ENCODE peak calls at places on chromosomes 2 and 18, in six cellular contexts. One of them, this sample, is unnamed.

GRCh38 chr2:39050109-39050508 is 70.7 kb downstream of the SOS1 start:
- DNase-seq in neural progenitor cell: no peak
- DNase-seq in Peyer's patch: no peak
- DNase-seq in endodermal cell: no peak
- DNase-seq in IMR-90: peak; percentile 48
- DNase-seq in HCT116: no peak
- DNase-seq in this sample: no peak

GRCh38 chr2:10255189-10256030 is 47.3 kb upstream of the HPCAL1 start:
- DNase-seq in Peyer's patch: no peak
- DNase-seq in endodermal cell: peak; percentile 36
- DNase-seq in HCT116: no peak
- DNase-seq in neural progenitor cell: no peak
- DNase-seq in IMR-90: no peak
- DNase-seq in this sample: no peak

GRCh38 chr2:214201892-214202291 is 209.0 kb upstream of the VWC2L start:
- DNase-seq in IMR-90: no peak
- DNase-seq in endodermal cell: no peak
- DNase-seq in HCT116: no peak
- DNase-seq in Peyer's patch: no peak
- DNase-seq in neural progenitor cell: no peak
- DNase-seq in this sample: no peak

GRCh38 chr2:170446078-170446477 is 268.1 kb downstream of the MYO3B start:
- DNase-seq in Peyer's patch: no peak
- DNase-seq in neural progenitor cell: no peak
- DNase-seq in endodermal cell: no peak
- DNase-seq in HCT116: peak; percentile 2
- DNase-seq in IMR-90: no peak
- DNase-seq in this sample: no peak

GRCh38 chr2:126720031-126720368 is 64.0 kb downstream of the GYPC start:
- DNase-seq in endodermal cell: no peak
- DNase-seq in neural progenitor cell: no peak
- DNase-seq in IMR-90: peak; percentile 68
- DNase-seq in Peyer's patch: no peak
- DNase-seq in HCT116: no peak
- DNase-seq in this sample: no peak

GRCh38 chr2:30022444-30023071 is 101.2 kb upstream of the ALK start:
- DNase-seq in HCT116: no peak
- DNase-seq in endodermal cell: no peak
- DNase-seq in neural progenitor cell: no peak
- DNase-seq in Peyer's patch: no peak
- DNase-seq in IMR-90: no peak
- DNase-seq in this sample: no peak

GRCh38 chr2:127225186-127225960 is 5.3 kb upstream of the CYP27C1 start:
- DNase-seq in Peyer's patch: no peak
- DNase-seq in endodermal cell: no peak
- DNase-seq in IMR-90: peak; percentile 72
- DNase-seq in HCT116: no peak
- DNase-seq in neural progenitor cell: no peak
- DNase-seq in this sample: no peak

GRCh38 chr18:28974504-28974903 is 797.6 kb upstream of the CDH2 start:
- DNase-seq in neural progenitor cell: no peak
- DNase-seq in endodermal cell: no peak
- DNase-seq in Peyer's patch: no peak
- DNase-seq in HCT116: no peak
- DNase-seq in IMR-90: peak; percentile 38
- DNase-seq in this sample: no peak

GRCh38 chr2:150491430-150491829 is 4.0 kb upstream of the RND3 start:
- DNase-seq in neural progenitor cell: no peak
- DNase-seq in Peyer's patch: no peak
- DNase-seq in endodermal cell: no peak
- DNase-seq in IMR-90: no peak
- DNase-seq in HCT116: no peak
- DNase-seq in this sample: no peak

GRCh38 chr2:205610437-205610836 is 71.9 kb upstream of the NRP2 start:
- DNase-seq in HCT116: no peak
- DNase-seq in neural progenitor cell: no peak
- DNase-seq in endodermal cell: no peak
- DNase-seq in IMR-90: peak; percentile 65
- DNase-seq in Peyer's patch: no peak
- DNase-seq in this sample: no peak

GRCh38 chr2:29817846-29818680 is 103.3 kb downstream of the ALK start:
- DNase-seq in HCT116: no peak
- DNase-seq in Peyer's patch: no peak
- DNase-seq in neural progenitor cell: no peak
- DNase-seq in IMR-90: no peak
- DNase-seq in endodermal cell: no peak
- DNase-seq in this sample: no peak

GRCh38 chr2:218470454-218470853 is 51.5 kb downstream of the VIL1 start:
- DNase-seq in IMR-90: no peak
- DNase-seq in neural progenitor cell: no peak
- DNase-seq in HCT116: no peak
- DNase-seq in endodermal cell: no peak
- DNase-seq in Peyer's patch: no peak
- DNase-seq in this sample: no peak

GRCh38 chr2:62007555-62007954 is 102.1 kb downstream of the COMMD1 start:
- DNase-seq in IMR-90: no peak
- DNase-seq in neural progenitor cell: no peak
- DNase-seq in HCT116: no peak
- DNase-seq in endodermal cell: no peak
- DNase-seq in Peyer's patch: no peak
- DNase-seq in this sample: no peak

GRCh38 chr2:132522901-132523300 is 106.3 kb downstream of the GPR39 start:
- DNase-seq in endodermal cell: no peak
- DNase-seq in neural progenitor cell: no peak
- DNase-seq in Peyer's patch: no peak
- DNase-seq in IMR-90: no peak
- DNase-seq in HCT116: no peak
- DNase-seq in this sample: no peak

GRCh38 chr18:48679236-48679635 is 140.4 kb downstream of the CTIF start:
- DNase-seq in IMR-90: no peak
- DNase-seq in HCT116: no peak
- DNase-seq in neural progenitor cell: no peak
- DNase-seq in endodermal cell: no peak
- DNase-seq in Peyer's patch: no peak
- DNase-seq in this sample: no peak

GRCh38 chr18:8747440-8747937 is 42.1 kb downstream of the MTCL1 start:
- DNase-seq in endodermal cell: no peak
- DNase-seq in neural progenitor cell: no peak
- DNase-seq in IMR-90: peak; percentile 96
- DNase-seq in Peyer's patch: no peak
- DNase-seq in HCT116: no peak
- DNase-seq in this sample: no peak

GRCh38 chr2:224690868-224691267 is 25.3 kb downstream of the CCDC195 start:
- DNase-seq in neural progenitor cell: no peak
- DNase-seq in Peyer's patch: no peak
- DNase-seq in endodermal cell: no peak
- DNase-seq in HCT116: no peak
- DNase-seq in IMR-90: no peak
- DNase-seq in this sample: no peak

GRCh38 chr18:22113144-22113813 is 56.1 kb upstream of the GATA6 start:
- DNase-seq in endodermal cell: no peak
- DNase-seq in Peyer's patch: peak; percentile 73
- DNase-seq in HCT116: no peak
- DNase-seq in neural progenitor cell: no peak
- DNase-seq in IMR-90: no peak
- DNase-seq in this sample: no peak

GRCh38 chr2:59988337-59988736 is 565.1 kb downstream of the BCL11A start:
- DNase-seq in Peyer's patch: no peak
- DNase-seq in endodermal cell: no peak
- DNase-seq in HCT116: no peak
- DNase-seq in IMR-90: no peak
- DNase-seq in neural progenitor cell: no peak
- DNase-seq in this sample: no peak

GRCh38 chr2:179429597-179429996 is 165.0 kb upstream of the SESTD1 start:
- DNase-seq in neural progenitor cell: no peak
- DNase-seq in endodermal cell: no peak
- DNase-seq in IMR-90: no peak
- DNase-seq in HCT116: no peak
- DNase-seq in Peyer's patch: no peak
- DNase-seq in this sample: no peak

GRCh38 chr2:11079131-11079824 is 76.0 kb upstream of the SLC66A3 start:
- DNase-seq in endodermal cell: peak; percentile 24
- DNase-seq in neural progenitor cell: no peak
- DNase-seq in IMR-90: no peak
- DNase-seq in HCT116: no peak
- DNase-seq in Peyer's patch: no peak
- DNase-seq in this sample: no peak

GRCh38 chr2:85990084-85990483 is 101.3 kb upstream of the ST3GAL5 start:
- DNase-seq in endodermal cell: peak; percentile 54
- DNase-seq in IMR-90: no peak
- DNase-seq in Peyer's patch: no peak
- DNase-seq in neural progenitor cell: no peak
- DNase-seq in HCT116: no peak
- DNase-seq in this sample: no peak

GRCh38 chr18:36207326-36207725 is 20.0 kb downstream of the MOCOS start:
- DNase-seq in HCT116: no peak
- DNase-seq in Peyer's patch: no peak
- DNase-seq in neural progenitor cell: no peak
- DNase-seq in endodermal cell: no peak
- DNase-seq in IMR-90: no peak
- DNase-seq in this sample: no peak

GRCh38 chr2:120303177-120303576 is 42.8 kb upstream of the INHBB start:
- DNase-seq in HCT116: no peak
- DNase-seq in endodermal cell: no peak
- DNase-seq in neural progenitor cell: no peak
- DNase-seq in Peyer's patch: peak; percentile 34
- DNase-seq in IMR-90: no peak
- DNase-seq in this sample: no peak

GRCh38 chr2:120307482-120307881 is 38.5 kb upstream of the INHBB start:
- DNase-seq in IMR-90: no peak
- DNase-seq in neural progenitor cell: no peak
- DNase-seq in endodermal cell: no peak
- DNase-seq in Peyer's patch: peak; percentile 31
- DNase-seq in HCT116: no peak
- DNase-seq in this sample: no peak

GRCh38 chr2:120306091-120306490 is 39.8 kb upstream of the INHBB start:
- DNase-seq in neural progenitor cell: no peak
- DNase-seq in endodermal cell: no peak
- DNase-seq in IMR-90: no peak
- DNase-seq in Peyer's patch: peak; percentile 36
- DNase-seq in HCT116: no peak
- DNase-seq in this sample: no peak

GRCh38 chr2:120308038-120308910 is 37.7 kb upstream of the INHBB start:
- DNase-seq in endodermal cell: no peak
- DNase-seq in neural progenitor cell: no peak
- DNase-seq in Peyer's patch: peak; percentile 42
- DNase-seq in HCT116: no peak
- DNase-seq in IMR-90: no peak
- DNase-seq in this sample: peak; percentile 50

DNA sequence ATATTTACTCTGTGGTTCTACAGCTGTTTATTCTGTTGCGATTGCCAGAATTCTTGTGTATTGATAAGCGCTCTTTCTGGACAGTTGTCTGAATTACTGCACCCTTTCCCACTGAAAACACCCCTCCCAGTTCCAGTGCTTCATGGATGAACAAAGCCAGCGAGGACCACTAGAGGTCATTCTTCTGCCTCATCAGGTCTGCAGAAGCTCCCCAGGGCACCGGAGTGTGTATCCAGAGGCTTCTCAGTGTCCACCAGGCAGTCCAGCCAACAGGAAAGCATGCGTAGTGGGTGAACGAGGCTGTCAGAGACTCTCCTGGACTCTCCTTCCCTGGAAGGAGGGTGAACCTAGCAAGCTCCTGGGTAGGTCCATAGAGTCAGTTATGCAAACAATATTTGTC is 40.6 kb upstream of the INHBB start:
- DNase-seq in neural progenitor cell: peak; percentile 40
- DNase-seq in endodermal cell: peak; percentile 69
- DNase-seq in HCT116: no peak
- DNase-seq in IMR-90: no peak
- DNase-seq in Peyer's patch: peak; percentile 44
- DNase-seq in this sample: no peak
- TF ChIP-seq CTCF in neural progenitor cell: peak; percentile 48
- TF ChIP-seq CTCF in endodermal cell: peak; percentile 71
- TF ChIP-seq CTCF in HCT116: peak; percentile 44
- TF ChIP-seq CTCF in IMR-90: peak; percentile 20
- TF ChIP-seq CTCF in Peyer's patch: no peak
- TF ChIP-seq CTCF in this sample: peak; percentile 44

GRCh38 chr2:201234167-201235139 is 25.9 kb upstream of the CASP8 start:
- DNase-seq in Peyer's patch: no peak
- DNase-seq in IMR-90: peak; percentile 46
- DNase-seq in neural progenitor cell: no peak
- DNase-seq in HCT116: no peak
- DNase-seq in endodermal cell: no peak
- DNase-seq in this sample: no peak
- H3K4me3 ChIP-seq in Peyer's patch: peak overlapping the region; percentile 47
- H3K4me3 ChIP-seq in IMR-90: no peak overlapping the region
- H3K4me3 ChIP-seq in neural progenitor cell: no peak overlapping the region
- H3K4me3 ChIP-seq in HCT116: peak overlapping the region; percentile 83
- H3K4me3 ChIP-seq in endodermal cell: no peak overlapping the region
- H3K4me3 ChIP-seq in this sample: peak overlapping the region; percentile 73

DNA sequence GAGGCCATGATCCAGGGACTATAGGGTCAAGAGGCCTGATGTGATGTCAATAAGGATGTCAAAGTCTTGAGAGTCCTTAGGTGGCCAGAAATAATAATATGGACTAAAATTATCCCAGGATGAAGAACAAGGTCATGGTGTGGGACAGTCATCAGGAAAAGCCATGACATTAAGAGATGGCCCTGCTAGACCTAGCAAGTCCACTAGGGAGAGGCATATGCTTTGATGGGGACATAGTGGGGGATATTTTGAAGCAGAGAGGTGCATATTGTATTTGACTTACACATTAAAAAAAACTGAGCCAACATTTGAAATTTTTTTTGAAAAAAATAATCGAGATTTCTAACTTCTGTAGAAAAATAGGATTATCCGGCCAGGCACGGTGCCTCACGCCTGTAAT is 53.3 kb upstream of the CXCR4 start:
- DNase-seq in Peyer's patch: no peak
- DNase-seq in neural progenitor cell: no peak
- DNase-seq in endodermal cell: no peak
- DNase-seq in IMR-90: no peak
- DNase-seq in HCT116: no peak
- DNase-seq in this sample: no peak
- TF ChIP-seq CTCF in Peyer's patch: no peak
- TF ChIP-seq CTCF in neural progenitor cell: no peak
- TF ChIP-seq CTCF in endodermal cell: peak; percentile 50
- TF ChIP-seq CTCF in IMR-90: no peak
- TF ChIP-seq CTCF in HCT116: no peak
- TF ChIP-seq CTCF in this sample: peak; percentile 8

GRCh38 chr2:188971316-188971930 is 2.8 kb upstream of the COL3A1 start:
- DNase-seq in endodermal cell: no peak
- DNase-seq in Peyer's patch: no peak
- DNase-seq in neural progenitor cell: no peak
- DNase-seq in IMR-90: no peak
- DNase-seq in HCT116: no peak
- DNase-seq in this sample: no peak

GRCh38 chr2:188976545-188977268 is 2.5 kb downstream of the COL3A1 start:
- DNase-seq in Peyer's patch: no peak
- DNase-seq in IMR-90: peak; percentile 81
- DNase-seq in endodermal cell: no peak
- DNase-seq in neural progenitor cell: no peak
- DNase-seq in HCT116: peak; percentile 16
- DNase-seq in this sample: no peak

GRCh38 chr2:188973650-188974049 is 523 bp upstream of the COL3A1 start:
- DNase-seq in neural progenitor cell: no peak
- DNase-seq in Peyer's patch: no peak
- DNase-seq in HCT116: no peak
- DNase-seq in endodermal cell: no peak
- DNase-seq in IMR-90: no peak
- DNase-seq in this sample: no peak

GRCh38 chr2:188975497-188976102 is 1.4 kb downstream of the COL3A1 start:
- DNase-seq in HCT116: no peak
- DNase-seq in Peyer's patch: no peak
- DNase-seq in endodermal cell: no peak
- DNase-seq in IMR-90: peak; percentile 93
- DNase-seq in neural progenitor cell: no peak
- DNase-seq in this sample: no peak

GRCh38 chr2:188974184-188974583 is at the start of gene COL3A1:
- DNase-seq in IMR-90: peak; percentile 80
- DNase-seq in Peyer's patch: no peak
- DNase-seq in endodermal cell: no peak
- DNase-seq in HCT116: no peak
- DNase-seq in neural progenitor cell: no peak
- DNase-seq in this sample: no peak
- H3K4me3 ChIP-seq in IMR-90: peak within 1 kb of the TSS; percentile 62
- H3K4me3 ChIP-seq in Peyer's patch: peak within 1 kb of the TSS; percentile 4
- H3K4me3 ChIP-seq in endodermal cell: no peak within 1 kb of the TSS
- H3K4me3 ChIP-seq in HCT116: no peak within 1 kb of the TSS
- H3K4me3 ChIP-seq in neural progenitor cell: no peak within 1 kb of the TSS
- H3K4me3 ChIP-seq in this sample: no peak within 1 kb of the TSS

This sample was measured in GM06990.